ENCODE peak calls at places on chromosomes 6 and 20, in eight cellular contexts. R, D, L, Q, H, O, F and E are unnamed samples.

GRCh38 chr6:87139236-87139635 is 16.1 kb upstream of the ZNF292 start:
- DNase-seq in R (no peak), D (peak; percentile 17), L (peak; percentile 41), Q (peak; percentile 62), H (peak; percentile 83), O (peak; percentile 19), F (peak; percentile 63), E (no peak)

GRCh38 chr6:37653933-37654565 is 43.6 kb downstream of the MDGA1 start:
- DNase-seq in R (no peak), D (peak; percentile 49), L (peak; percentile 74), Q (peak; percentile 34), H (peak; percentile 79), O (peak; percentile 20), F (no peak), E (no peak)

GRCh38 chr6:99802396-99803031 is 191.5 kb downstream of the MCHR2 start:
- DNase-seq in R (no peak), D (no peak), L (no peak), Q (no peak), H (peak; percentile 94), O (peak; percentile 36), F (no peak), E (peak; percentile 29)

GRCh38 chr6:69378326-69378725 is 418.5 kb downstream of the LMBRD1 start:
- DNase-seq in R (no peak), D (no peak), L (no peak), Q (no peak), H (no peak), O (no peak), F (no peak), E (no peak)

GRCh38 chr6:52042141-52042885 is 45.1 kb downstream of the PKHD1 start:
- DNase-seq in R (no peak), D (no peak), L (no peak), Q (no peak), H (no peak), O (no peak), F (no peak), E (no peak)

GRCh38 chr6:166411271-166411670 is 28.5 kb upstream of the MPC1 start:
- DNase-seq in R (no peak), D (no peak), L (no peak), Q (no peak), H (no peak), O (no peak), F (no peak), E (no peak)

GRCh38 chr20:49656304-49656703 is 57.4 kb downstream of the B4GALT5 start:
- DNase-seq in R (no peak), D (no peak), L (no peak), Q (peak; percentile 65), H (no peak), O (peak; percentile 75), F (peak; percentile 46), E (no peak)

GRCh38 chr20:17841751-17842191 is 126.8 kb downstream of the SNX5 start:
- DNase-seq in R (peak; percentile 76), D (no peak), L (no peak), Q (peak; percentile 80), H (no peak), O (peak; percentile 23), F (peak; percentile 84), E (no peak)

GRCh38 chr6:24196198-24196597 is 70.2 kb downstream of the NRSN1 start:
- DNase-seq in R (no peak), D (no peak), L (no peak), Q (no peak), H (no peak), O (no peak), F (no peak), E (no peak)

GRCh38 chr6:80209434-80209833 is 103.0 kb downstream of the BCKDHB start:
- DNase-seq in R (no peak), D (no peak), L (no peak), Q (no peak), H (no peak), O (no peak), F (no peak), E (no peak)

GRCh38 chr6:30122515-30122914 is 9.6 kb upstream of the TRIM31 start:
- DNase-seq in R (no peak), D (peak; percentile 69), L (no peak), Q (no peak), H (no peak), O (no peak), F (peak; percentile 46), E (no peak)

GRCh38 chr20:330233-331149 is 5.1 kb downstream of the SOX12 start:
- DNase-seq in R (peak; percentile 76), D (no peak), L (peak; percentile 52), Q (peak; percentile 66), H (peak; percentile 91), O (peak; percentile 66), F (peak; percentile 66), E (no peak)

GRCh38 chr6:156949376-156949775 is 172.2 kb downstream of the ARID1B start:
- DNase-seq in R (no peak), D (no peak), L (peak; percentile 76), Q (peak; percentile 81), H (no peak), O (peak; percentile 36), F (peak; percentile 69), E (no peak)

GRCh38 chr20:31713312-31714049 is 9.2 kb downstream of the BCL2L1 start:
- DNase-seq in R (peak; percentile 95), D (peak; percentile 55), L (peak; percentile 83), Q (peak; percentile 91), H (peak; percentile 71), O (peak; percentile 56), F (peak; percentile 95), E (no peak)

GRCh38 chr6:29071831-29072723 is 15.0 kb downstream of the OR2B3 start:
- DNase-seq in R (no peak), D (peak; percentile 8), L (peak; percentile 34), Q (no peak), H (peak; percentile 89), O (peak; percentile 12), F (peak; percentile 15), E (no peak)
- TF ChIP-seq CTCF in R (no peak), D (peak; percentile 37), L (peak; percentile 72), Q (peak; percentile 23), H (peak; percentile 90), O (peak; percentile 44), F (peak; percentile 53), E (peak; percentile 75)

GRCh38 chr6:129767776-129768490 is 58.0 kb upstream of the ARHGAP18 start:
- DNase-seq in R (no peak), D (no peak), L (no peak), Q (peak; percentile 33), H (no peak), O (no peak), F (no peak), E (no peak)
- H3K4me3 ChIP-seq in R (peak overlapping the region; percentile 52), D (no peak overlapping the region), L (peak overlapping the region; percentile 56), Q (peak overlapping the region; percentile 40), H (peak overlapping the region; percentile 54), O (no peak overlapping the region), F (peak overlapping the region; percentile 60), E (peak overlapping the region; percentile 53)

DNA sequence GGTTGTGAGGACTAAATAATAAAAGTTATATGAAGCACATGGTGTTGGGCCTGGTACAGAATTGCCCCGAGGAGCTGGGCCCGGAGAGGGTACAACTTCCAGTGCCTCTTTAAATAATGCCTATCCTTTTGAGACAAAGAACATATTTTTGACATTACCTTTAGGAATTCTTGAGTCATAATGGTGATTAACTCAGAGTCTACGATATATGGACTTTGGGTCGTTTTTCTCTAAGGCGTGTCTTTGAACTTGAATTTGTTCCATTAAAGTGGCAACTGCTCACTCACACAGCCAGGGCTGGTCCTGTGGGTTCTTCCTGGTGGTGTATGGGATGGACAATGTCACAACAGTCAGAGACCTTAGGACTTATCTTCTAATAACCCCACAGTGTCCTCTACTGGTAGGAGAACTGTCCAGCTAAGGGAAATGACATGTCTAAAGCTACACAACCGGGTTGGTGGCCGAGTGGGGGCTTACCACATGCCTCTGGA is 106.5 kb downstream of the CDC5L start:
- DNase-seq in R (no peak), D (no peak), L (peak; percentile 46), Q (peak; percentile 76), H (no peak), O (no peak), F (peak; percentile 73), E (peak; percentile 33)
- TF ChIP-seq CTCF in R (no peak), D (no peak), L (peak; percentile 53), Q (peak; percentile 24), H (no peak), O (no peak), F (peak; percentile 34), E (peak; percentile 53)

GRCh38 chr20:35225319-35226125 is 968 bp upstream of the MMP24 start:
- DNase-seq in R (no peak), D (no peak), L (no peak), Q (no peak), H (peak; percentile 30), O (no peak), F (no peak), E (no peak)
- H3K4me3 ChIP-seq in R (no peak overlapping the region), D (no peak overlapping the region), L (no peak overlapping the region), Q (no peak overlapping the region), H (peak overlapping the region; percentile 75), O (no peak overlapping the region), F (no peak overlapping the region), E (no peak overlapping the region)

DNA sequence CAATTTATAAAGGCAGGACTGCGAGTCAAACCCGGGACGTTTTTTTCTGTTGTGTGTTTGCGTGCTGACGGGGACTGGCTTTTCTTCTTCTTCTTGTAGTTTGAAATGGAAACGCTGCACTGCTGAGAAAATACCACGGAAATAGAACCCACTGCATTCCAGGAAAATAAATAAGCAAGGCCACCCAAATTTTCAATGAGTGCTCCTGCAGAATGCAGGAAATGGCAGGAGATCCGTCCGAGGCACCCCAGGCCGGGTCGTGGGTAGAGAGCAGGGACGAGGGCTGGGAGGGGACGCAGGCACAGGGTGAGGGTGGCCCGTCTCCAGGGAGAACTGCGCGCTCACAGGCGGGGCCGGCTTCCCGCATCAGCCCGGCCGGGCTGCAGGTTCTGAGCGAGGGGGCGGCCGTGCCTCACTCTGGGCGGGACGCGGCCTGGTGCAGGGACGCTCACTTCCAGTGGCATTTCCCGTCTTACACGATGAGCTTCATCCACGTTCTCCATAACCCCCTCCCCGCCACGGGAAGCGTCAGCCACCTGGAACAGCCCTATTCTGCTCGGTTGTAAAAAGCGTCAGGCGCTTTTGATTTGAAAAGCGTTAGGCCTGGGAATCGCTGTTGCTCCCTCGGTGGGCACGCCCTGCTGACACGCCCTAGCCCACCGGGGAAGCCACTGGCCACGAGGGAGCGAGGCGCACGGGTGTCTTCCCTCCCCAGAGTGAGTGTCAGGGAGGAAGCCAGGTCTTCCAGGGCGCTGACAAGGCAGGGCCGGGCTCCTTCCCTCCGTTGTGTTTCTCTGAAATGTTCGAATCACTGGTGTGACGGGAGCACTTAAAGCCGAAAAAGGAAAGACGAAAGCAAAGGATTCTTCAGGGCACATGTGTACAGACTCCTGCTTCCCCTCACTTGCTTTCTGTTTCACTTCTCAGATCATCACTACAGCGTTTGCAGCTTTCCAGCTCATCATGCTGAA is 17.9 kb upstream of the EXOC2 start:
- DNase-seq in R (peak; percentile 70), D (peak; percentile 60), L (peak; percentile 60), Q (peak; percentile 79), H (peak; percentile 68), O (peak; percentile 46), F (peak; percentile 64), E (no peak)
- TF ChIP-seq CTCF in R (no peak), D (no peak), L (no peak), Q (no peak), H (no peak), O (no peak), F (no peak), E (no peak)

GRCh38 chr6:160238234-160238633 is 20.4 kb downstream of the SLC22A2 start:
- DNase-seq in R (no peak), D (no peak), L (no peak), Q (no peak), H (no peak), O (no peak), F (no peak), E (no peak)
- H3K4me3 ChIP-seq in R (no peak overlapping the region), D (no peak overlapping the region), L (no peak overlapping the region), Q (no peak overlapping the region), H (no peak overlapping the region), O (no peak overlapping the region), F (no peak overlapping the region), E (no peak overlapping the region)